ENCODE peak calls at places on chromosomes 1 and 21, in seven cellular contexts. One of them, this sample, is unnamed.

GRCh38 chr21:45461369-45461750 is 56.4 kb downstream of the COL18A1 start:
- DNase-seq in IMR-90: no peak
- DNase-seq in K562: no peak
- DNase-seq in HCT116: no peak
- DNase-seq in fibroblast of lung: no peak
- DNase-seq in hepatocyte: no peak
- DNase-seq in endothelial cell of umbilical vein: no peak
- DNase-seq in this sample: no peak

GRCh38 chr1:60621524-60621923 is 460.8 kb upstream of the NFIA start:
- DNase-seq in hepatocyte: peak; percentile 14
- DNase-seq in HCT116: no peak
- DNase-seq in K562: no peak
- DNase-seq in fibroblast of lung: peak; percentile 33
- DNase-seq in IMR-90: no peak
- DNase-seq in endothelial cell of umbilical vein: peak; percentile 90
- DNase-seq in this sample: no peak

GRCh38 chr1:62962794-62963776 is 179.2 kb downstream of the ATG4C start:
- DNase-seq in hepatocyte: peak; percentile 62
- DNase-seq in endothelial cell of umbilical vein: peak; percentile 29
- DNase-seq in K562: peak; percentile 59
- DNase-seq in fibroblast of lung: peak; percentile 44
- DNase-seq in IMR-90: peak; percentile 14
- DNase-seq in HCT116: peak; percentile 24
- DNase-seq in this sample: peak; percentile 49

GRCh38 chr1:228400692-228401454 is 5.8 kb downstream of the TRIM11 start:
- DNase-seq in hepatocyte: no peak
- DNase-seq in endothelial cell of umbilical vein: no peak
- DNase-seq in IMR-90: no peak
- DNase-seq in K562: no peak
- DNase-seq in HCT116: no peak
- DNase-seq in fibroblast of lung: no peak
- DNase-seq in this sample: no peak

GRCh38 chr1:59229138-59229537 is 67.8 kb upstream of the FGGY start:
- DNase-seq in IMR-90: peak; percentile 46
- DNase-seq in endothelial cell of umbilical vein: no peak
- DNase-seq in hepatocyte: no peak
- DNase-seq in HCT116: no peak
- DNase-seq in fibroblast of lung: peak; percentile 87
- DNase-seq in K562: no peak
- DNase-seq in this sample: no peak

GRCh38 chr1:177547200-177547599 is 376.4 kb downstream of the BRINP2 start:
- DNase-seq in K562: no peak
- DNase-seq in HCT116: no peak
- DNase-seq in IMR-90: no peak
- DNase-seq in hepatocyte: no peak
- DNase-seq in endothelial cell of umbilical vein: no peak
- DNase-seq in fibroblast of lung: no peak
- DNase-seq in this sample: no peak

GRCh38 chr1:94022471-94023189 is 98.3 kb downstream of the ABCA4 start:
- DNase-seq in hepatocyte: no peak
- DNase-seq in HCT116: no peak
- DNase-seq in IMR-90: peak; percentile 96
- DNase-seq in K562: no peak
- DNase-seq in fibroblast of lung: peak; percentile 87
- DNase-seq in endothelial cell of umbilical vein: peak; percentile 79
- DNase-seq in this sample: peak; percentile 60

GRCh38 chr1:177274687-177275211 is 104.0 kb downstream of the BRINP2 start:
- DNase-seq in hepatocyte: no peak
- DNase-seq in fibroblast of lung: peak; percentile 94
- DNase-seq in IMR-90: peak; percentile 36
- DNase-seq in K562: no peak
- DNase-seq in HCT116: no peak
- DNase-seq in endothelial cell of umbilical vein: peak; percentile 16
- DNase-seq in this sample: peak; percentile 74

GRCh38 chr1:22969224-22969829 is 3.3 kb downstream of the LACTBL1 start:
- DNase-seq in hepatocyte: peak; percentile 81
- DNase-seq in K562: no peak
- DNase-seq in HCT116: no peak
- DNase-seq in endothelial cell of umbilical vein: peak; percentile 89
- DNase-seq in fibroblast of lung: peak; percentile 90
- DNase-seq in IMR-90: peak; percentile 90
- DNase-seq in this sample: peak; percentile 71

GRCh38 chr1:41330588-41331545 is 30.4 kb upstream of the FOXO6 start:
- DNase-seq in HCT116: peak; percentile 43
- DNase-seq in IMR-90: no peak
- DNase-seq in fibroblast of lung: no peak
- DNase-seq in K562: peak; percentile 58
- DNase-seq in endothelial cell of umbilical vein: no peak
- DNase-seq in hepatocyte: no peak
- DNase-seq in this sample: no peak

GRCh38 chr21:37402251-37402867 is 35.8 kb downstream of the DYRK1A start:
- DNase-seq in fibroblast of lung: no peak
- DNase-seq in endothelial cell of umbilical vein: no peak
- DNase-seq in K562: no peak
- DNase-seq in hepatocyte: no peak
- DNase-seq in IMR-90: no peak
- DNase-seq in HCT116: no peak
- DNase-seq in this sample: no peak

GRCh38 chr1:23122796-23123195 is 45.9 kb downstream of the LUZP1 start:
- DNase-seq in endothelial cell of umbilical vein: no peak
- DNase-seq in fibroblast of lung: no peak
- DNase-seq in K562: no peak
- DNase-seq in IMR-90: no peak
- DNase-seq in hepatocyte: no peak
- DNase-seq in HCT116: no peak
- DNase-seq in this sample: no peak

GRCh38 chr1:48572632-48573258 is 100.7 kb upstream of the SPATA6 start:
- DNase-seq in IMR-90: peak; percentile 23
- DNase-seq in fibroblast of lung: peak; percentile 50
- DNase-seq in hepatocyte: peak; percentile 85
- DNase-seq in HCT116: peak; percentile 35
- DNase-seq in K562: peak; percentile 48
- DNase-seq in endothelial cell of umbilical vein: peak; percentile 7
- DNase-seq in this sample: peak; percentile 62

GRCh38 chr1:1128454-1129139 is 12.7 kb upstream of the C1orf159 start:
- DNase-seq in HCT116: no peak
- DNase-seq in endothelial cell of umbilical vein: no peak
- DNase-seq in IMR-90: no peak
- DNase-seq in hepatocyte: no peak
- DNase-seq in fibroblast of lung: no peak
- DNase-seq in K562: no peak
- DNase-seq in this sample: no peak

GRCh38 chr21:14675774-14676530 is 129.8 kb upstream of the SAMSN1 start:
- DNase-seq in endothelial cell of umbilical vein: peak; percentile 30
- DNase-seq in IMR-90: no peak
- DNase-seq in HCT116: no peak
- DNase-seq in hepatocyte: no peak
- DNase-seq in fibroblast of lung: no peak
- DNase-seq in K562: no peak
- DNase-seq in this sample: no peak

GRCh38 chr1:19232526-19232851 is 18.8 kb downstream of the EMC1 start:
- DNase-seq in fibroblast of lung: peak; percentile 76
- DNase-seq in HCT116: no peak
- DNase-seq in K562: no peak
- DNase-seq in endothelial cell of umbilical vein: no peak
- DNase-seq in IMR-90: peak; percentile 68
- DNase-seq in hepatocyte: peak; percentile 26
- DNase-seq in this sample: no peak

GRCh38 chr1:24491577-24492360 is 10.9 kb upstream of the RCAN3 start:
- DNase-seq in HCT116: no peak
- DNase-seq in endothelial cell of umbilical vein: no peak
- DNase-seq in hepatocyte: no peak
- DNase-seq in K562: no peak
- DNase-seq in fibroblast of lung: no peak
- DNase-seq in IMR-90: no peak
- DNase-seq in this sample: no peak

GRCh38 chr1:33025180-33025569 is 11.5 kb downstream of the AK2 start:
- DNase-seq in hepatocyte: no peak
- DNase-seq in endothelial cell of umbilical vein: no peak
- DNase-seq in HCT116: no peak
- DNase-seq in fibroblast of lung: no peak
- DNase-seq in IMR-90: no peak
- DNase-seq in K562: no peak
- DNase-seq in this sample: peak; percentile 37

GRCh38 chr1:235597867-235598553 is 51.6 kb downstream of the GNG4 start:
- DNase-seq in hepatocyte: peak; percentile 32
- DNase-seq in HCT116: peak; percentile 52
- DNase-seq in endothelial cell of umbilical vein: peak; percentile 18
- DNase-seq in fibroblast of lung: peak; percentile 57
- DNase-seq in K562: peak; percentile 40
- DNase-seq in IMR-90: peak; percentile 62
- DNase-seq in this sample: peak; percentile 56

GRCh38 chr1:72119491-72119890 is 162.8 kb downstream of the NEGR1 start:
- DNase-seq in K562: no peak
- DNase-seq in endothelial cell of umbilical vein: no peak
- DNase-seq in hepatocyte: no peak
- DNase-seq in IMR-90: no peak
- DNase-seq in fibroblast of lung: no peak
- DNase-seq in HCT116: no peak
- DNase-seq in this sample: no peak

GRCh38 chr1:109794319-109795132 is 30.8 kb upstream of the EPS8L3 start:
- DNase-seq in hepatocyte: no peak
- DNase-seq in IMR-90: no peak
- DNase-seq in HCT116: no peak
- DNase-seq in endothelial cell of umbilical vein: no peak
- DNase-seq in fibroblast of lung: no peak
- DNase-seq in K562: no peak
- DNase-seq in this sample: no peak

GRCh38 chr1:63698001-63698838 is 75.6 kb upstream of the ROR1 start:
- DNase-seq in endothelial cell of umbilical vein: peak; percentile 84
- DNase-seq in IMR-90: peak; percentile 33
- DNase-seq in HCT116: no peak
- DNase-seq in hepatocyte: peak; percentile 46
- DNase-seq in fibroblast of lung: peak; percentile 75
- DNase-seq in K562: no peak
- DNase-seq in this sample: no peak

DNA sequence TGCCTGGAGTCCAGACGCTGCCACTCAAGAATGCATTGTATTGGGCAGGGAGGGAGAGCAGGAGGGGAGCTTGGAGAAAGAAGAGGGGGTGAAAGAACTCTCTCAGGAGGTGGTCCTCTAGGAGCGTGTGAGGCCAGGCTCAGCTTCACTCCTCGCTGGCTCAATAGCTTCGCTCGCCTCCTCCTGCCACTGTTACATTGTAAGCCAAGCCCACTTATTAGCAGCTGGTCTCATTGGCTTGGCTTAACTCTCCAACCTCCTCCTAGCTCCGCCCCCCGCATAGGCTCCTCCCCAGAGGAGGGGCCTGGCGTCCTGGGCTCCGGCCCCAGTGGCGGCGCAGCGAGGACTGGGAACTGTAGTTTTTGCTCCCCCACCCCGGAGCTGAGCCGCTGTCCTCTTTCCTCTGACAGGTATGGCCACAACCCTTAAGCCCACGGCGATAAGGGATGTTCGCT is at the start of gene KCNN3:
- DNase-seq in HCT116: peak; percentile 83
- DNase-seq in IMR-90: peak; percentile 82
- DNase-seq in fibroblast of lung: peak; percentile 79
- DNase-seq in endothelial cell of umbilical vein: peak; percentile 93
- DNase-seq in K562: peak; percentile 97
- DNase-seq in hepatocyte: peak; percentile 96
- DNase-seq in this sample: peak; percentile 66
- H2AFZ ChIP-seq in HCT116: peak within 1 kb of the TSS; percentile 97
- H2AFZ ChIP-seq in IMR-90: peak within 1 kb of the TSS; percentile 83
- H2AFZ ChIP-seq in fibroblast of lung: no peak within 1 kb of the TSS
- H2AFZ ChIP-seq in endothelial cell of umbilical vein: peak within 1 kb of the TSS; percentile 81
- H2AFZ ChIP-seq in K562: peak within 1 kb of the TSS; percentile 86
- H2AFZ ChIP-seq in hepatocyte: no peak within 1 kb of the TSS
- H2AFZ ChIP-seq in this sample: no peak within 1 kb of the TSS

GRCh38 chr1:9279172-9279840 is 13.4 kb upstream of the SPSB1 start:
- DNase-seq in endothelial cell of umbilical vein: no peak
- DNase-seq in fibroblast of lung: no peak
- DNase-seq in HCT116: no peak
- DNase-seq in hepatocyte: peak; percentile 67
- DNase-seq in IMR-90: peak; percentile 55
- DNase-seq in K562: no peak
- DNase-seq in this sample: no peak
- H2AFZ ChIP-seq in endothelial cell of umbilical vein: no peak overlapping the region
- H2AFZ ChIP-seq in fibroblast of lung: no peak overlapping the region
- H2AFZ ChIP-seq in HCT116: no peak overlapping the region
- H2AFZ ChIP-seq in hepatocyte: peak overlapping the region; percentile 28
- H2AFZ ChIP-seq in IMR-90: peak overlapping the region; percentile 78
- H2AFZ ChIP-seq in K562: no peak overlapping the region
- H2AFZ ChIP-seq in this sample: no peak overlapping the region

GRCh38 chr1:17187065-17187464 is 17.9 kb upstream of the PADI1 start:
- DNase-seq in IMR-90: no peak
- DNase-seq in HCT116: no peak
- DNase-seq in K562: no peak
- DNase-seq in endothelial cell of umbilical vein: no peak
- DNase-seq in fibroblast of lung: no peak
- DNase-seq in hepatocyte: no peak
- DNase-seq in this sample: no peak
- H2AFZ ChIP-seq in IMR-90: peak overlapping the region; percentile 77
- H2AFZ ChIP-seq in HCT116: no peak overlapping the region
- H2AFZ ChIP-seq in K562: no peak overlapping the region
- H2AFZ ChIP-seq in endothelial cell of umbilical vein: no peak overlapping the region
- H2AFZ ChIP-seq in fibroblast of lung: no peak overlapping the region
- H2AFZ ChIP-seq in hepatocyte: no peak overlapping the region
- H2AFZ ChIP-seq in this sample: no peak overlapping the region

DNA sequence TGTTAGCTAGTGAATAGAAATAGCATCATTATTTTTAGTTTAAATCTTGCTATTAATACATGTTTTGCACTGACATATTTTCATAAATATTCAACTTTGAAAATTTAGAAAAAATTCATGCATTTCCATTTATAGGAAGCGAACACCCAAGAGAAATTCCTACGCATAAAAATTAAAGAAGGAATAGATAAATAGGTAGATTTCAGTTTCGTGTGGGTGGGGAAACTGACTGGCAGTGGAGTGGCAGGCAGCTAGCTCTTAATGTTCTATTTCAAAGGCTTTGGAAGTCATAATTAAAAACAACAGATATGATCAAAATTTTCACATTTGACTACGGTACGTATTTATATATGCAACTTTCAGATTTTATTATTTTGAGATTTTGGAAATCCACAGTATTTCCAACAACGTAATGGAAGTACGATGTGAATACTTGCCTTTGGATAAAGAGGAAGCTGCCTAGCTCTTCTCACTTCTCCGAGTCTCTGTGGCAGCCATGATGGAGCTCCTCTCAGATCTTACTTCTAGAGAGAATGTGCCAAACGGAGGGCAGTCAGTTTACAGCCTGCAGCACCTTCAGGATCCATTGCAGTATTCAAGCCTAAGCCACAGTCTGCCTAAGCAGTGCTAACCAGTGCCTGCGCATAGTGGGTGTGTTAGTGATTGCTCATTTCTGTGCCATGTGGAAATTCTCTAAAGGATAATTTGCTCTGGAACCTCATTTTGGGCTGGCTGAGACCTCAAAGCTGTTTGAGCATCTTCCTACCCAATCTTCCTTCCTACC is 62.9 kb upstream of the RGS4 start:
- DNase-seq in K562: no peak
- DNase-seq in HCT116: no peak
- DNase-seq in IMR-90: no peak
- DNase-seq in fibroblast of lung: no peak
- DNase-seq in hepatocyte: no peak
- DNase-seq in endothelial cell of umbilical vein: no peak
- DNase-seq in this sample: no peak
- H2AFZ ChIP-seq in K562: no peak overlapping the region
- H2AFZ ChIP-seq in HCT116: no peak overlapping the region
- H2AFZ ChIP-seq in IMR-90: peak overlapping the region; percentile 62
- H2AFZ ChIP-seq in fibroblast of lung: no peak overlapping the region
- H2AFZ ChIP-seq in hepatocyte: no peak overlapping the region
- H2AFZ ChIP-seq in endothelial cell of umbilical vein: no peak overlapping the region
- H2AFZ ChIP-seq in this sample: no peak overlapping the region

This sample was measured in PC-3.